ENCODE peak calls at places on chromosomes 13 and 19, in seven cellular contexts. W is iPS DF 6.9, A is hepatocyte, T is heart left ventricle, Y is dorsolateral prefrontal cortex, B is bronchial epithelial cell, P is body of pancreas. G is an unnamed sample. For H3K27me3, the result is how much of the 10 kb centered on the place peaks cover.

GRCh38 chr19:15466851-15467733 is 2.7 kb upstream of the RASAL3 start:
- DNase-seq in T (no peak), Y (no peak), P (no peak), A (no peak), W (no peak), B (peak), G (no peak)

GRCh38 chr19:30439271-30439750 is 67.1 kb downstream of the ZNF536 start:
- DNase-seq in W (no peak), A (no peak), Y (no peak), B (no peak), T (no peak), P (no peak), G (no peak)

GRCh38 chr13:96684472-96684871 is 309.8 kb downstream of the OXGR1 start:
- DNase-seq in B (no peak), Y (no peak), P (no peak), A (no peak), W (no peak), T (no peak), G (no peak)

GRCh38 chr13:112843392-112844250 is 125.4 kb upstream of the MCF2L start:
- DNase-seq in A (no peak), T (no peak), B (no peak), P (no peak), Y (no peak), W (no peak), G (no peak)

GRCh38 chr13:107518780-107519179 is 696.6 kb downstream of the LIG4 start:
- DNase-seq in P (no peak), B (peak), W (no peak), T (no peak), A (no peak), Y (no peak), G (no peak)

GRCh38 chr19:41480336-41480735 is 37.4 kb downstream of the ERICH4 start:
- DNase-seq in W (no peak), B (no peak), P (no peak), A (no peak), Y (no peak), T (no peak), G (no peak)

GRCh38 chr19:16067205-16067938 is 8.9 kb upstream of the TPM4 start:
- DNase-seq in Y (no peak), T (no peak), A (no peak), B (peak), W (no peak), P (peak), G (no peak)

GRCh38 chr19:43581467-43581866 is 5.9 kb downstream of the PINLYP start:
- DNase-seq in A (no peak), Y (no peak), T (no peak), P (no peak), B (no peak), W (no peak), G (no peak)

GRCh38 chr19:53076984-53077383 is 26.2 kb downstream of the ZNF160 start:
- DNase-seq in Y (peak), T (no peak), P (peak), A (peak), B (peak), W (peak), G (peak)

GRCh38 chr13:97140611-97141010 is 81.5 kb upstream of the MBNL2 start:
- DNase-seq in W (no peak), P (no peak), B (no peak), A (no peak), Y (no peak), T (no peak), G (no peak)

GRCh38 chr19:28701491-28701890 is 511.5 kb downstream of the UQCRFS1 start:
- DNase-seq in A (no peak), Y (no peak), P (no peak), B (peak), T (no peak), W (no peak), G (no peak)

GRCh38 chr13:33109801-33110200 is 93.6 kb downstream of the KL start:
- DNase-seq in P (no peak), A (no peak), Y (no peak), T (no peak), W (no peak), B (no peak), G (no peak)

GRCh38 chr13:45367995-45368394 is 27.0 kb upstream of the TPT1 start:
- DNase-seq in A (no peak), W (no peak), B (peak), Y (no peak), P (no peak), T (no peak), G (no peak)

GRCh38 chr19:8080832-8081231 is 28.3 kb downstream of the CCL25 start:
- DNase-seq in W (no peak), A (no peak), T (no peak), B (no peak), P (no peak), Y (no peak), G (no peak)

GRCh38 chr13:104831823-104832222 is 1703.6 kb downstream of the EFNB2 start:
- DNase-seq in T (no peak), A (no peak), P (no peak), B (no peak), W (no peak), Y (no peak), G (no peak)

GRCh38 chr19:8487137-8487851 is 15.1 kb downstream of the PRAM1 start:
- DNase-seq in B (no peak), A (no peak), W (no peak), T (peak), Y (no peak), P (no peak), G (no peak)

GRCh38 chr19:7865262-7865911 is 8.8 kb downstream of the PRR36 start:
- DNase-seq in W (no peak), Y (no peak), A (no peak), P (no peak), T (no peak), B (peak), G (no peak)

GRCh38 chr19:38634757-38635482 is 12.5 kb upstream of the ACTN4 start:
- DNase-seq in B (peak), W (peak), A (peak), Y (peak), P (peak), T (peak), G (no peak)

GRCh38 chr19:29275266-29275665 is 62.3 kb upstream of the UQCRFS1 start:
- DNase-seq in W (no peak), A (no peak), P (no peak), B (no peak), Y (no peak), T (no peak), G (no peak)

GRCh38 chr13:44362394-44363040 is 11.1 kb upstream of the SERP2 start:
- DNase-seq in P (no peak), W (no peak), B (no peak), Y (no peak), T (no peak), A (no peak), G (no peak)

GRCh38 chr13:36475468-36475867 is 43.2 kb downstream of the CCNA1 start:
- DNase-seq in B (peak), Y (no peak), T (no peak), A (no peak), P (no peak), W (no peak), G (no peak)

GRCh38 chr19:19461671-19462622 is 53.4 kb downstream of the TSSK6 start:
- DNase-seq in W (peak), A (peak), B (no peak), P (peak), T (peak), Y (no peak), G (no peak)

GRCh38 chr19:2524361-2524839 is 48.5 kb downstream of the GADD45B start:
- DNase-seq in W (no peak), Y (no peak), B (no peak), P (no peak), T (no peak), A (no peak), G (no peak)

GRCh38 chr13:51728972-51729371 is 75.0 kb downstream of the DHRS12 start:
- DNase-seq in P (no peak), W (no peak), A (no peak), B (peak), T (no peak), Y (no peak), G (no peak)

GRCh38 chr19:7191946-7192691 is 102.1 kb downstream of the INSR start:
- DNase-seq in Y (no peak), P (no peak), W (no peak), T (no peak), A (no peak), B (no peak), G (no peak)

GRCh38 chr13:90105881-90106496 is 1241.5 kb upstream of the MIR17HG start:
- DNase-seq in P (no peak), T (no peak), W (no peak), A (no peak), Y (no peak), B (peak), G (no peak)

GRCh38 chr19:39408392-39409206 is 2.0 kb downstream of the ZFP36 start:
- DNase-seq in A (peak), Y (no peak), B (peak), T (no peak), P (peak), W (no peak), G (no peak)

GRCh38 chr13:100798739-100799361 is 124.3 kb upstream of the TMTC4 start:
- DNase-seq in W (no peak), A (no peak), T (no peak), B (peak), P (no peak), Y (no peak), G (no peak)

GRCh38 chr13:100280681-100281080 is 191.8 kb downstream of the PCCA start:
- DNase-seq in W (no peak), A (no peak), Y (no peak), T (no peak), B (peak), P (no peak), G (no peak)

GRCh38 chr13:48730971-48731658 is 77.4 kb downstream of the CYSLTR2 start:
- DNase-seq in T (no peak), P (no peak), Y (no peak), A (no peak), B (peak), W (no peak), G (no peak)

GRCh38 chr19:17456127-17456526 is 4.6 kb downstream of the NXNL1 start:
- DNase-seq in W (no peak), T (no peak), B (no peak), A (no peak), P (no peak), Y (no peak), G (no peak)
- H3K27me3 ChIP-seq in W (under half), T (half or more), B (under half), A (under half), P (under half), Y (under half), G (under half)

DNA sequence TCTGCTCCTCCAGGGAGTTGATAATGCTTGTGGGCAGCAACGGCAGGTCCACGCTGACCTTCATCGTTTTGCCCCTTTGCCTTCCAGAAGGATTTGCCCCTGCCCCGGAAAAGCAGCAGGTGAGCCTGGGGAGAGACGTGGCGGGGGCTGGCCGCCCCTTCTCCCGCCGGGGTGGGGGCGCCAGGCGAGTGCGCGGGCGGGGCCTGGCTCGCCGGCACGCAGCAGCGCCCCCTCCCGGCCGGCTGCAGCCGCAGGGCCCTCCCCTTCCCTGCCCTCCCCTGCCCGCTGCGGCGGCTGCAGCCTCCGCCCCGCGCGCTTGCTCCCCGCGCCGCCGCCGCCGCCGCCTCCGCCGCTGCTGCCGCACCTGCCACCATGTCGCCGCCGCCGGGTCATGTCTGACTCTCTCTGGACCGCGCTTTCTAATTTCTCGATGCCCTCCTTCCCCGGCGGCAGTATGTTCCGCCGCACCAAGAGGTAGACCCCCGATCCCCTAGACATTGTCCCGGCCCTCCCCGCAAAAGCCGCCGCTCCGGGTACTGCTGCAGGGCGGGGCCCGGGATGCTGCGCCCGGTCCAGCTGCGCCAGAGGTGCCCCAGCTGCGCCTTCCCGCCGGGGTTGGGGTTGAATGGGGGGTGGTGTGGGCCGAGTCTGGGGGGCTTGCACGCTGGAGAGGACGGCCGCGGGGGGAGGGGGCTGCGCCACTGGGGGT is at the start of gene MAST1:
- DNase-seq in A (peak), P (peak), W (no peak), Y (peak), B (no peak), T (no peak), G (no peak)
- H3K27me3 ChIP-seq in A (half or more), P (under half), W (under half), Y (under half), B (under half), T (half or more), G (under half)

DNA sequence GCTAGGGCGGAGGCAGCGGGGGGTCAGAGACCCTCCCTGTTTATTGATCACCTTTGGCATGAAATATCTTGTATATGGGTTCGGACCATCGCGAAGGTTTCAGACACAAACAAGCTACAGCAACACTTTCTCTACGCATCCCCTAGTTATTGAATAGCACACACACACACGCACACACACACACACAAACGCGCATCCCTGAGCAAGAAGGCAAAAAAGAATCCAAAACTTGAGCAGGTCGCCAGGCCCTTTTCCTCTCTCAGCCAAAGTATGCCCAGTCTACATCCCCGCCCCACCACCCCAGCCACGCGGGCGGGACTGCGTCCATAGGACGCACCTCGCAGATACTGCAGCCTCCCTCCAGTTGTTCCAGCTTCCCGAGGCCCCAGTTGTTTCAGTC is 16.0 kb downstream of the POU4F1 start:
- DNase-seq in A (no peak), T (no peak), W (no peak), B (no peak), Y (no peak), P (no peak), G (no peak)
- H3K27me3 ChIP-seq in A (half or more), T (half or more), W (under half), B (under half), Y (half or more), P (under half), G (under half)

DNA sequence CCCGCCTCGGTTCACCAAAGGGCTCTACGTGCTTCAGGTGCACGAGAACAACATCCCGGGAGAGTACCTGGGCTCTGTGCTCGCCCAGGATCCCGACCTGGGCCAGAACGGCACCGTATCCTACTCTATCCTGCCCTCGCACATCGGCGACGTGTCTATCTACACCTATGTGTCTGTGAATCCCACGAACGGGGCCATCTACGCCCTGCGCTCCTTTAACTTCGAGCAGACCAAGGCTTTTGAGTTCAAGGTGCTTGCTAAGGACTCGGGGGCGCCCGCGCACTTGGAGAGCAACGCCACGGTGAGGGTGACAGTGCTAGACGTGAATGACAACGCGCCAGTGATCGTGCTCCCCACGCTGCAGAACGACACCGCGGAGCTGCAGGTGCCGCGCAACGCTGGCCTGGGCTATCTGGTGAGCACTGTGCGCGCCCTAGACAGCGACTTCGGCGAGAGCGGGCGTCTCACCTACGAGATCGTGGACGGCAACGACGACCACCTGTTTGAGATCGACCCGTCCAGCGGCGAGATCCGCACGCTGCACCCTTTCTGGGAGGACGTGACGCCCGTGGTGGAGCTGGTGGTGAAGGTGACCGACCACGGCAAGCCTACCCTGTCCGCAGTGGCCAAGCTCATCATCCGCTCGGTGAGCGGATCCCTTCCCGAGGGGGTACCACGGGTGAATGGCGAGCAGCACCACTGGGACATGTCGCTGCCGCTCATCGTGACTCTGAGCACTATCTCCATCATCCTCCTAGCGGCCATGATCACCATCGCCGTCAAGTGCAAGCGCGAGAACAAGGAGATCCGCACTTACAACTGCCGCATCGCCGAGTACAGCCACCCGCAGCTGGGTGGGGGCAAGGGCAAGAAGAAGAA is 2.6 kb downstream of the PCDH17 start:
- DNase-seq in W (no peak), T (peak), B (no peak), P (peak), A (peak), Y (peak), G (no peak)
- H3K27me3 ChIP-seq in W (half or more), T (under half), B (under half), P (under half), A (under half), Y (under half), G (under half)

GRCh38 chr19:1324249-1324791 is 38.6 kb downstream of the EFNA2 start:
- DNase-seq in T (no peak), P (no peak), A (no peak), B (no peak), Y (no peak), W (no peak), G (no peak)

GRCh38 chr19:1325568-1326294 is 40.1 kb downstream of the EFNA2 start:
- DNase-seq in A (no peak), B (no peak), W (no peak), P (no peak), Y (no peak), T (no peak), G (no peak)

GRCh38 chr19:1324792-1325567 is 39.3 kb downstream of the EFNA2 start:
- DNase-seq in B (peak), P (peak), T (no peak), A (no peak), Y (peak), W (no peak), G (peak)

GRCh38 chr19:1322198-1322981 is 36.7 kb downstream of the EFNA2 start:
- DNase-seq in P (no peak), W (no peak), A (no peak), B (no peak), T (no peak), Y (no peak), G (no peak)

GRCh38 chr19:1327125-1327524 is 41.5 kb downstream of the EFNA2 start:
- DNase-seq in W (no peak), Y (no peak), A (no peak), B (no peak), P (no peak), T (no peak), G (no peak)
- H3K27me3 ChIP-seq in W (under half), Y (under half), A (under half), B (under half), P (under half), T (under half), G (under half)

GRCh38 chr13:30235206-30235605 is 72.1 kb downstream of the KATNAL1 start:
- DNase-seq in B (no peak), T (no peak), Y (no peak), W (no peak), P (no peak), A (no peak), G (no peak)
- H3K27me3 ChIP-seq in B (under half), T (under half), Y (under half), W (under half), P (under half), A (under half), G (under half)

DNA sequence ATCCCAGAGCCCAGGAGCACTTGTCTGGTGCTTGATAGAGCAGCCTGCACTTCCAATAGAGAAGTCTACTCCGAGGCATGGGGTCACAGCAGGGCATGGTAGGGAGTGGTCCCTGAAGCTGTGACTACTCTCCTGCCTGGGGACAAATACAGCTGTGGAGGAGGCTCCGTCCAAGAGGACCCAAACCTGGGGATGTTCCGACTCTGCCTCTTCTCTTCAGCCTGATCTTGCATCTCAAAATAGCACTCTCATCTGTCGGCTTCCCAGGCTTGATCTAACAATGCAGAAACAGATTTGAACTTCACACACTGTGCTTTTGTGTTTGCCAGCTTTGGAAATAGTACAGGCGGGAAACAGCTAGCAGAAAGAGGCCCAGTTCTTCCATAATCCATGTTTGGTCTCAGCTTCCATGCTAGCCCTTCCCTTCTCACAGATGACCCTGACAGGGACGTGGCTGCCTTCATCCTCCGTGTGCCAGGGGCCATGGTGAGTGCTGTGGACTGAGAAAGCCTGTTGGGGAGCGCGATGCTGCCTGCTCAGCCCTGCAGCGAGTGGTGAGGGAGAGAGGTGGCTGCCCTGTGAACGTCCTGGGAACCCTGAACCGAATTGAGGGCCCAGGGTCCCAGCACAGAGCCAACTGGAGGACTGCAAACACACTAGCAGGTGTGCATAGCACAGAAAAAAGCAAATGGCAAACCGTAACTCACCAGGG is 150.3 kb upstream of the GPR12 start:
- DNase-seq in P (no peak), Y (no peak), T (no peak), B (no peak), W (no peak), A (no peak), G (no peak)
- H3K27me3 ChIP-seq in P (under half), Y (under half), T (under half), B (under half), W (under half), A (under half), G (under half)

DNA sequence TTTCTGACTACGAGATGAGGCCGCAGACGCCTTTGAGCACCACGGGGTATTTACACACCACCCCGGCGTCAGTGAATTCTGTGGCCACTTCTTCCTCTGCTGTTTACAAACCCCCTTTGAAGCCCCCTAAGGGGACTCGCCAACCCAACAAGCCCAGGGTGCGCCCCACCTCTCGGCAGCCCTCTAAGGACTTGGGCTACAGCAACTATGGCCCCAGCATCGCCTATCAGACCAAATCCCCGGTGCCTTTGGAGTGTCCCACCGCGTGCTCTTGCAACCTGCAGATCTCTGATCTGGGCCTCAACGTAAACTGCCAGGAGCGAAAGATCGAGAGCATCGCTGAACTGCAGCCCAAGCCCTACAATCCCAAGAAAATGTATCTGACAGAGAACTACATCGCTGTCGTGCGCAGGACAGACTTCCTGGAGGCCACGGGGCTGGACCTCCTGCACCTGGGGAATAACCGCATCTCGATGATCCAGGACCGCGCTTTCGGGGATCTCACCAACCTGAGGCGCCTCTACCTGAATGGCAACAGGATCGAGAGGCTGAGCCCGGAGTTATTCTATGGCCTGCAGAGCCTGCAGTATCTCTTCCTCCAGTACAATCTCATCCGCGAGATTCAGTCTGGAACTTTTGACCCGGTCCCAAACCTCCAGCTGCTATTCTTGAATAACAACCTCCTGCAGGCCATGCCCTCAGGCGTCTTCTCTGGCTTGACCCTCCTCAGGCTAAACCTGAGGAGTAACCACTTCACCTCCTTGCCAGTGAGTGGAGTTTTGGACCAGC is 5.3 kb downstream of the SLITRK5 start:
- DNase-seq in W (no peak), T (no peak), Y (no peak), P (no peak), A (no peak), B (no peak), G (no peak)
- H3K27me3 ChIP-seq in W (under half), T (half or more), Y (under half), P (under half), A (half or more), B (under half), G (under half)